ENCODE peak calls at places on chromosomes 16 and 17, in seven cellular contexts. D is HepG2, K is GM12892, T is K562, Q is SK-N-SH, E is H1, Z is GM12878. J is an unnamed sample.

GRCh38 chr16:84842516-84843148 is 22.8 kb downstream of the CRISPLD2 start:
- DNase-seq in K (no peak), T (no peak), Z (no peak), Q (peak), D (no peak), E (no peak), J (no peak)

GRCh38 chr17:78476973-78477372 is 98.5 kb downstream of the PGS1 start:
- DNase-seq in K (no peak), T (no peak), Q (no peak), E (no peak), D (peak), Z (no peak), J (no peak)

GRCh38 chr17:60573139-60573975 is 26.6 kb upstream of the PPM1D start:
- DNase-seq in Z (no peak), Q (no peak), K (no peak), E (no peak), T (no peak), D (peak), J (no peak)

GRCh38 chr17:48961516-48962233 is 6.7 kb downstream of the GIP start:
- DNase-seq in Z (no peak), Q (no peak), E (peak), D (peak), T (peak), K (no peak), J (no peak)

GRCh38 chr17:35056013-35056412 is 7.5 kb downstream of the RFFL start:
- DNase-seq in Z (no peak), D (no peak), Q (no peak), E (no peak), T (no peak), K (no peak), J (no peak)

GRCh38 chr17:16150251-16150859 is 65.0 kb downstream of the NCOR1 start:
- DNase-seq in E (no peak), Q (no peak), K (no peak), Z (no peak), T (no peak), D (no peak), J (no peak)

GRCh38 chr16:30369091-30369937 is 980 bp downstream of the TBC1D10B start:
- DNase-seq in Z (no peak), Q (no peak), K (no peak), D (no peak), E (peak), T (no peak), J (no peak)

GRCh38 chr16:29804020-29804419 is 2.3 kb upstream of the MAZ start:
- DNase-seq in Q (no peak), K (no peak), D (no peak), Z (no peak), E (no peak), T (no peak), J (no peak)

GRCh38 chr17:75878174-75878998 is at the start of gene TRIM47:
- DNase-seq in E (peak), T (peak), Z (no peak), K (no peak), Q (peak), D (peak), J (no peak)

GRCh38 chr17:21524211-21524591 is 148.0 kb downstream of the KCNJ12 start:
- DNase-seq in E (peak), Z (no peak), K (no peak), D (no peak), T (peak), Q (no peak), J (no peak)

GRCh38 chr17:15255713-15256454 is 9.2 kb downstream of the PMP22 start:
- DNase-seq in D (no peak), Q (no peak), K (no peak), T (no peak), E (no peak), Z (no peak), J (no peak)

GRCh38 chr17:67434061-67434525 is 57.0 kb downstream of the PITPNC1 start:
- DNase-seq in E (no peak), Q (no peak), D (no peak), K (no peak), T (no peak), Z (no peak), J (no peak)

GRCh38 chr16:65121870-65122723 is at the start of gene CDH11:
- DNase-seq in K (no peak), Z (no peak), Q (peak), E (peak), T (no peak), D (no peak), J (no peak)

GRCh38 chr17:80877095-80877828 is 114.4 kb upstream of the CHMP6 start:
- DNase-seq in K (peak), Z (peak), Q (no peak), E (no peak), T (no peak), D (no peak), J (peak)

GRCh38 chr16:12089492-12090161 is 113.1 kb downstream of the SNX29 start:
- DNase-seq in Q (no peak), K (peak), Z (no peak), E (peak), T (peak), D (peak), J (peak)

GRCh38 chr16:14263769-14264168 is 192.7 kb downstream of the MRTFB start:
- DNase-seq in Q (no peak), E (no peak), T (no peak), D (no peak), K (no peak), Z (no peak), J (no peak)

GRCh38 chr16:11312718-11313492 is 31.8 kb upstream of the PRM1 start:
- DNase-seq in K (no peak), T (peak), Q (no peak), E (no peak), Z (no peak), D (peak), J (no peak)

GRCh38 chr17:58120195-58120822 is 27.9 kb upstream of the OR4D1 start:
- DNase-seq in Q (no peak), E (peak), T (peak), K (no peak), D (peak), Z (no peak), J (no peak)

GRCh38 chr16:85321856-85322271 is 209.6 kb upstream of the CIBAR2 start:
- DNase-seq in K (no peak), D (no peak), T (peak), Z (no peak), E (no peak), Q (peak), J (no peak)

GRCh38 chr17:51640108-51640622 is 379.8 kb downstream of the UTP18 start:
- DNase-seq in Q (peak), E (peak), D (peak), K (no peak), T (peak), Z (no peak), J (peak)

GRCh38 chr16:5069854-5070253 is 1.8 kb upstream of the ALG1 start:
- DNase-seq in E (no peak), K (no peak), D (no peak), Q (no peak), Z (no peak), T (no peak), J (no peak)

GRCh38 chr17:31586946-31587345 is 195.5 kb downstream of the RAB11FIP4 start:
- DNase-seq in D (no peak), T (no peak), Z (no peak), E (no peak), K (no peak), Q (no peak), J (no peak)

GRCh38 chr17:7997186-7997585 is 5.2 kb upstream of the GUCY2D start:
- DNase-seq in Q (no peak), E (no peak), Z (no peak), D (peak), T (peak), K (no peak), J (no peak)

GRCh38 chr17:59365383-59365981 is 34.0 kb downstream of the YPEL2 start:
- DNase-seq in E (no peak), Z (no peak), Q (peak), T (peak), K (no peak), D (peak), J (no peak)

GRCh38 chr16:67248401-67249177 is at the start of gene SLC9A5:
- DNase-seq in T (peak), Z (no peak), E (peak), K (peak), D (no peak), Q (peak), J (peak)

GRCh38 chr17:58692239-58693055 is at the start of gene RAD51C:
- DNase-seq in T (peak), E (peak), D (peak), Q (peak), K (peak), Z (peak), J (peak)

GRCh38 chr17:76992911-76993310 is 124.7 kb downstream of the MGAT5B start:
- DNase-seq in D (no peak), Z (no peak), Q (peak), T (no peak), K (no peak), E (no peak), J (no peak)

GRCh38 chr16:11251525-11252481 is 4.2 kb downstream of the SOCS1 start:
- DNase-seq in Z (no peak), D (no peak), T (no peak), Q (no peak), K (no peak), E (no peak), J (no peak)

GRCh38 chr16:50360033-50360778 is 8.6 kb downstream of the BRD7 start:
- DNase-seq in E (no peak), T (no peak), K (no peak), Z (no peak), D (no peak), Q (no peak), J (no peak)

GRCh38 chr17:62580947-62581346 is 46.5 kb upstream of the MRC2 start:
- DNase-seq in Q (no peak), K (no peak), T (no peak), D (no peak), E (no peak), Z (no peak), J (no peak)

GRCh38 chr17:73257516-73257915 is 4.2 kb downstream of the CPSF4L start:
- DNase-seq in T (no peak), K (no peak), D (no peak), E (no peak), Z (no peak), Q (no peak), J (no peak)

GRCh38 chr17:79547586-79547985 is 63.3 kb downstream of the RBFOX3 start:
- DNase-seq in E (no peak), Z (no peak), T (no peak), K (no peak), D (no peak), Q (no peak), J (no peak)

GRCh38 chr16:7487896-7488295 is 155.3 kb downstream of the RBFOX1 start:
- DNase-seq in T (no peak), E (no peak), Z (no peak), D (no peak), Q (no peak), K (no peak), J (no peak)

GRCh38 chr17:48616719-48617514 is 1.8 kb upstream of the HOXB8 start:
- DNase-seq in K (no peak), Q (no peak), D (no peak), E (no peak), Z (no peak), T (no peak), J (no peak)

GRCh38 chr17:82848022-82848592 is 8.3 kb upstream of the ZNF750 start:
- DNase-seq in D (peak), Q (no peak), Z (no peak), K (no peak), T (no peak), E (no peak), J (no peak)

GRCh38 chr16:56639045-56639444 is 579 bp downstream of the MT1A start:
- DNase-seq in D (no peak), Q (no peak), Z (no peak), E (no peak), K (no peak), T (no peak), J (no peak)

GRCh38 chr16:56640076-56640475 is 1.6 kb downstream of the MT1A start:
- DNase-seq in E (no peak), Z (no peak), T (no peak), D (no peak), K (no peak), Q (no peak), J (no peak)

GRCh38 chr16:56643833-56644232 is 5.4 kb downstream of the MT1A start:
- DNase-seq in K (no peak), Z (no peak), T (no peak), D (no peak), Q (no peak), E (no peak), J (no peak)

GRCh38 chr16:56643080-56643778 is 4.8 kb downstream of the MT1A start:
- DNase-seq in Z (no peak), T (peak), D (peak), K (no peak), Q (no peak), E (peak), J (no peak)

GRCh38 chr16:56641166-56641565 is 2.7 kb downstream of the MT1A start:
- DNase-seq in T (no peak), Z (no peak), E (no peak), D (no peak), K (no peak), Q (no peak), J (no peak)
- TF ChIP-seq TAF1 in T (no peak), Z (no peak), E (no peak), D (no peak), K (no peak), Q (no peak), J (no peak)

GRCh38 chr17:40678902-40679522 is 14.0 kb upstream of the KRT222 start:
- DNase-seq in T (no peak), D (no peak), Z (no peak), Q (no peak), E (no peak), K (no peak), J (no peak)
- TF ChIP-seq TAF1 in T (no peak), D (no peak), Z (no peak), Q (no peak), E (no peak), K (no peak), J (no peak)

GRCh38 chr17:17812211-17813054 is 24.4 kb downstream of the SREBF1 start:
- DNase-seq in Z (no peak), Q (peak), D (peak), T (peak), E (peak), K (peak), J (peak)
- TF ChIP-seq TAF1 in Z (no peak), Q (no peak), D (no peak), T (no peak), E (no peak), K (no peak), J (no peak)

DNA sequence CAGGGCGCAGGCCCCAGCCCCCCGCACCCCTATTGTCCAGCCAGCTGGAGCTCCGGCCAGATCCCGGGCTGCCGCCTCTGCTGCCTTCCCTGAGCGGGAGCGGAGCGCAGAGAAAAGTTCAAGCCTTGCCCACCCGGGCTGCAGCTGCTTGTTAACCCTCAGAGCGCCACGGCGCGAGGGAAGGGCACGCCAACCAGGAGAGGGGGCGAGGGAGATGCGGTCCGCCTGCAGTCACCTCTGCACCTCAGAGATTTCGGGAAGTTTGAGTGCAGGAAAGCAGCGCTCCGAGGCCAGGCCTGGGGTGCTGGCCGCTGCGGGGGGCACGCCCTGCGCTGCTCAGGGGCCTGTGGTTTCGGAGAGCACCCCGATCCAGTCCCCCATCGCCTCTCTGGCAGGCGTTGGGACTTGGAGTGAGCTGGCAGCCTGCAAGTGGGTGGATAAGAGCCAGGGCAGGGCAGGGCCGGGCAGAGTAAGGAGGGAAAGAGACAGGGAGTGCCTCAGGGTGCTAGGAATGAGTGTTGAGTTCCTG is 1.1 kb downstream of the CDH13 start:
- DNase-seq in Z (no peak), D (no peak), Q (no peak), E (no peak), K (no peak), T (no peak), J (no peak)
- TF ChIP-seq TAF1 in Z (no peak), D (no peak), Q (no peak), E (no peak), K (no peak), T (no peak), J (no peak)

DNA sequence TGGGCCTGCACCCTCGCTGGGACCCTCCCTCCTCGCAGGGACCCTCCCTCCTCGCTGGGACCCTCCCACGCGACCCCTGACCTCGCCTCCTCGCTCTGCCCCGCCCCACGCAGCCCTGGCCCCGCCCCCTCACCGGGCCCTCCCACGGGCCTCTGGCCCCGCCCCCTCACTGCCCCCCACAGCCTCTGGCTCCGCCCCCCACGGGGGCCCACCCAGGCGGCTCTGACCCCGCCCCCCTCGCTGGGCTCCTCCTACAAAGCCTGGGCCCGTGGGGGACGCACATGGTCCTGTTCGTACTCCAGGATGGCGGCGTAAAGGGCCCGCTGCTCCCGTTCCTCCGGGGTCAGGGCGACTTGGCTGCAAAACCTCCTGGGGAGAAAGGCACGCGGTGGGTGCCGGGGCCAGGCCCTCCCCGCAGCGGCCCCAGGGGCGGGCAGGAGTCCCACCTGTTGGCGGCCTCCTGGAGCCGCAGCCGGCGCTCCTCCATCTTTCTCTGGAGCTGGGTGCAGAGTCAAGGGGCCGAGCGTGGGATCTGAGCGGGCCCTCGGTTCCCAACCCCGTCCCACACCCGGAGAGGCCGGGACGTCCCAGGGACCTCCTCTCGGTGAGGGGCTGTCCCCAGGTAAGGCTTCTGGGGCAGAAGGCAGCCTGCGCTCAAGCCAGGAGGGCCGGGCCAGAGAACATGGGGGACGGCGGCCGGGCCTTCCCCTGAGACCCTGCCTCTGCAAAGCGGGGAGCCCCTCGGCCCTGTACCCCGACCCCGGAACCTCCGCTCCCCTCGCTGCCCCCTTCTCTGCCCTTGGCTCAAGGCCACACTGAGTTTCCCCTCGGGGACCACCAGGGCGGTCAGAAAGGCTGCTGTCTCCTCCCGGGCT is 8.9 kb downstream of the VPS9D1 start:
- DNase-seq in Q (peak), D (no peak), T (peak), K (peak), Z (no peak), E (peak), J (peak)
- TF ChIP-seq TAF1 in Q (no peak), D (no peak), T (peak), K (peak), Z (peak), E (peak), J (peak)

DNA sequence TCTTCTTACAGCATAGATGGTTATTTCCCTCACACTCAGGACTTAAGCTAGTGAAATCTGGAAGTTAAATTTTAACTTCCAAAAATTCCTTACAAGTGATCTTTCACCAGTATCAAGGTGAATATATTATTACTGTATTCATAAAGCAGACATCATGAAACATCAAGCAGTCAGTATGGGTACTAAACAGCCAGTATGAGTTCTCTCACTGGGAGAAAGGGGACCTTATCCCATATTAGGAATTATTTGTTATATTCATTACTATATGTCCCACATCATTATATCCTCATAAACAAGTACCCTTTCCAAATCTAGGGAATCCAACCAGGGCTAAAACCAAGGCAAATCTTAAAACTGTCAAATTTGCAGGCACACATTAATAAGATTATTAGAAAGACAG is 15.3 kb downstream of the NUFIP2 start:
- DNase-seq in E (no peak), D (no peak), Q (no peak), K (no peak), T (no peak), Z (no peak), J (no peak)
- TF ChIP-seq TAF1 in E (no peak), D (no peak), Q (no peak), K (no peak), T (no peak), Z (no peak), J (no peak)

J was measured in GM12891.